ENCODE peak calls at places on chromosome 3, in five cellular contexts. M is fibroblast of lung; O is CD4-positive, CD25-positive, alpha-beta regulatory T cell; S is astrocyte; V is AG04450. E is an unnamed sample.
A peak's percentile ranks its signal among the peaks of the same experiment; 100 is the strongest.

GRCh38 chr3:2727566-2728318 is 382.4 kb downstream of the IL5RA start:
- DNase-seq in V (no peak), O (no peak), M (no peak), S (no peak), E (no peak)

GRCh38 chr3:32643354-32643753 is 41.6 kb upstream of the CNOT10 start:
- DNase-seq in O (no peak), S (no peak), M (no peak), V (no peak), E (no peak)

GRCh38 chr3:126406389-126407296 is 11.9 kb downstream of the CFAP100 start:
- DNase-seq in S (no peak), V (no peak), M (no peak), O (no peak), E (no peak)

GRCh38 chr3:195903950-195904290 is 4.4 kb downstream of the TNK2 start:
- DNase-seq in O (no peak), V (no peak), M (no peak), S (no peak), E (no peak)

GRCh38 chr3:126873416-126873815 is 109.5 kb upstream of the PLXNA1 start:
- DNase-seq in S (no peak), V (no peak), O (no peak), M (no peak), E (no peak)

GRCh38 chr3:117184574-117184973 is 475.0 kb downstream of the TUSC7 start:
- DNase-seq in O (no peak), S (peak; percentile 76), M (peak; percentile 82), V (no peak), E (no peak)

GRCh38 chr3:99901200-99901926 is 83.7 kb downstream of the CMSS1 start:
- DNase-seq in V (peak; percentile 55), M (peak; percentile 87), S (peak; percentile 85), O (no peak), E (no peak)

GRCh38 chr3:40546811-40547210 is 22.1 kb downstream of the ZNF621 start:
- DNase-seq in M (peak; percentile 70), O (no peak), S (peak; percentile 57), V (peak; percentile 15), E (no peak)

GRCh38 chr3:178975320-178975719 is 96.3 kb downstream of the ZMAT3 start:
- DNase-seq in M (no peak), V (no peak), O (no peak), S (no peak), E (no peak)

GRCh38 chr3:14962762-14963161 is 15.4 kb downstream of the NR2C2 start:
- DNase-seq in V (no peak), M (peak; percentile 74), O (no peak), S (peak; percentile 63), E (no peak)

GRCh38 chr3:8625991-8626390 is 18.6 kb downstream of the SSUH2 start:
- DNase-seq in M (peak; percentile 67), V (no peak), O (no peak), S (peak; percentile 60), E (no peak)

GRCh38 chr3:112365035-112365434 is 32.1 kb downstream of the CD200 start:
- DNase-seq in S (no peak), V (no peak), O (no peak), M (peak; percentile 23), E (no peak)

GRCh38 chr3:1600206-1600605 is 498.5 kb upstream of the CNTN4 start:
- DNase-seq in M (no peak), V (no peak), O (no peak), S (no peak), E (no peak)

GRCh38 chr3:185308126-185308754 is 54.4 kb upstream of the EHHADH start:
- DNase-seq in O (peak; percentile 7), V (peak; percentile 18), M (peak; percentile 30), S (peak; percentile 12), E (no peak)

GRCh38 chr3:177262396-177262795 is 65.1 kb upstream of the TBL1XR1 start:
- DNase-seq in V (no peak), M (peak; percentile 77), S (peak; percentile 72), O (no peak), E (no peak)

GRCh38 chr3:76369170-76369569 is 583.8 kb upstream of the ZNF717 start:
- DNase-seq in M (peak; percentile 25), V (no peak), S (peak; percentile 6), O (no peak), E (no peak)

DNA sequence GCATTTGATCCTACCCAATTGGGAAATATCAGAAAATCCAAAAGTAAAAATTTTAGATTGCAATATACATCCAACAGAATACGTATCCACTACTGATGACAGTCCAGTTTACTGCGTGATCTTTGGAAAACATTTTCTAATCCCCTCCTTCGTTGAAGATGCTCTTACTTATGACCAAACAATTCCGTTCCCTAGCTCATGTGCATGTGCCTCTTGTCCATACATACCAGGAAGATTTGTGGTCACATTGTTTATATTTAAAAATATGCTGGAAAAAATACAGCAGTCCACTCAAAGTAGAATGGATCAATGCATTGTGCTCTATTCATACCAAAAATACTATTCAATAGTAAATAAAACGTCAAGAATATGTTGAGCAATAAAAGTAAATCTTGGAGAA is 135.3 kb downstream of the CHL1 start:
- DNase-seq in O (no peak), S (peak; percentile 26), V (peak; percentile 55), M (peak; percentile 34), E (no peak)
- H3K9me3 ChIP-seq in O (peaks cover 3% of the 10 kb centered on the region), S (no peaks in the 10 kb centered on the region), V (no peaks in the 10 kb centered on the region), M (no peaks in the 10 kb centered on the region), E (no peaks in the 10 kb centered on the region)

GRCh38 chr3:58419782-58420512 is 13.7 kb downstream of the PDHB start:
- DNase-seq in S (no peak), M (no peak), V (no peak), O (no peak), E (no peak)

GRCh38 chr3:58417075-58417474 is 16.6 kb downstream of the PDHB start:
- DNase-seq in S (no peak), M (no peak), V (no peak), O (no peak), E (no peak)

GRCh38 chr3:58421004-58421403 is 12.6 kb downstream of the PDHB start:
- DNase-seq in O (no peak), S (no peak), V (no peak), M (no peak), E (no peak)

GRCh38 chr3:58416191-58416590 is 17.4 kb downstream of the PDHB start:
- DNase-seq in S (no peak), M (no peak), V (no peak), O (no peak), E (no peak)

DNA sequence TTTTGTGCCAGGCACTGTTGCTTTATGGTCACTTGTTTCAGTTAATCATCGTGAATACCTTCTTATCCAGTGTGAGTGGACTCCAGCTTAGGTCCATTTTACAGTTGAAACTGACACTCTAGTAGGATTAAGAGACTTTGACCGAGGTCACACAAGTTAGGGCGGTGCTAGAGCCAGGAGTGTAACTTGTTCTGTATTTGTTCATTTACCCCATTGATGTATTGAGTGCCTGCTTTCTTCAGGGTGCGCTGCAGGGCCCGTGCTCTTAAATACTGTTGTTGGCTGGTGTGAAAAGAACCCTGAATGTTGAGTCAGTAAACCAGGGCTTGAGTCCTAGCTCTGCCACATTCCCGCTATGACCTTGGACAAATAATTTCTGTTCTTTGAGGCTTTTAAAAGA is 15.4 kb downstream of the PDHB start:
- DNase-seq in S (no peak), M (no peak), O (no peak), V (no peak), E (no peak)
- H3K9me3 ChIP-seq in S (no peaks in the 10 kb centered on the region), M (no peaks in the 10 kb centered on the region), O (no peaks in the 10 kb centered on the region), V (no peaks in the 10 kb centered on the region), E (no peaks in the 10 kb centered on the region)

DNA sequence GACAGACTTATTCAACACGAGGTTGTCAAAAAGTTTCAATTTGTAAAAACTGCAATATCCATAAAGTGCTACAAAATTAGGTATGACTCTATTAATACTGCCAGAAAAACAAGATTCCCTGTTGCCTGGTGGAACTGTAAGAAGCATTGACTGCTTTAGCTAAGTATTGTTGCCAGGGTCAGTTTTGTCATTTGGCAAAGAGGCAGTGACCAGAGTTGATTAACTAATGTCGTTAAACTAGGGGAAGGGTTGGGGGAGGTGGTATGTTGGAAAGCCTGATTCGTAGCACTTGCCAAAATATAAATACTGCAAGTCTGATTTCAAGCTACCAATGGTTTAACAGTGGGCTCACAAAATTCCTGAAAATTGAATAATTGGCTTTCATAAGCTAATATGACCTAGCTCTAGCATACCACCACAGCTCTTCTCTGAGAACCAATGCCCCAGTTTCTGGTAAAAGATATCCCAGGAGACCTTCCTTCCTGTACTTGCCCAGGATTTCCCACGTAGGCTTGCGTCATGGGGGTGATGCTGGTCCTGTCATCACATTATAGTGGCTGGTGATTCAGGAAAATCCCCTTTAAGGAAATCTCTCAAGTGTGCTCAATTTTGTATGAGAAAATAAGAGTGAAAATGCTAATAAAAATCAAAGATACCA is 266.4 kb upstream of the TBC1D5 start:
- DNase-seq in M (no peak), O (no peak), S (no peak), V (no peak), E (no peak)
- H3K9me3 ChIP-seq in M (no peaks in the 10 kb centered on the region), O (no peaks in the 10 kb centered on the region), S (no peaks in the 10 kb centered on the region), V (no peaks in the 10 kb centered on the region), E (no peaks in the 10 kb centered on the region)

DNA sequence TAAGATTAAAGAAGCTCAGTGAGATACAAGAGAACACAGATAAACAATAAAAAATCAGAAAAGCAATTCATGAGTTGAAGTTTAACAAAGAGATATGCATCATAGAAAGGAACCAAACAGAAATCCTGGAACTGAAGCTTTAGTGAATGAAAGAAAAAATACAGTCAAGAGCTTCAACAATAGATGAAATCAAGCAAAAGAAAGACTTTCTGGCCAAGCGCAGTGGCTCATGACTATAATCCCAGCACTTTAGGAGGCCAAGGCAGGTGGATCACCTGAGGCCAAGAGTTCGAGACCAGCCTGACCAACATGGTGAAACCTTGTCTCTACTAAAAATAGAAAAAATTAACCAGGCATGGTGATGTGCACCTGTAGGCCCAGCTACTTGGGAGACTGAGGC is 301.6 kb upstream of the MANF start:
- DNase-seq in O (no peak), M (no peak), V (no peak), S (no peak), E (no peak)
- H3K9me3 ChIP-seq in O (peaks cover 25% of the 10 kb centered on the region), M (no peaks in the 10 kb centered on the region), V (no peaks in the 10 kb centered on the region), S (peaks cover 4% of the 10 kb centered on the region), E (no peaks in the 10 kb centered on the region)

GRCh38 chr3:7543294-7543693 is 682.4 kb downstream of the GRM7 start:
- DNase-seq in V (no peak), O (no peak), S (peak; percentile 6), M (peak; percentile 19), E (no peak)
- H3K9me3 ChIP-seq in V (peaks cover 18% of the 10 kb centered on the region), O (no peaks in the 10 kb centered on the region), S (no peaks in the 10 kb centered on the region), M (no peaks in the 10 kb centered on the region), E (no peaks in the 10 kb centered on the region)

DNA sequence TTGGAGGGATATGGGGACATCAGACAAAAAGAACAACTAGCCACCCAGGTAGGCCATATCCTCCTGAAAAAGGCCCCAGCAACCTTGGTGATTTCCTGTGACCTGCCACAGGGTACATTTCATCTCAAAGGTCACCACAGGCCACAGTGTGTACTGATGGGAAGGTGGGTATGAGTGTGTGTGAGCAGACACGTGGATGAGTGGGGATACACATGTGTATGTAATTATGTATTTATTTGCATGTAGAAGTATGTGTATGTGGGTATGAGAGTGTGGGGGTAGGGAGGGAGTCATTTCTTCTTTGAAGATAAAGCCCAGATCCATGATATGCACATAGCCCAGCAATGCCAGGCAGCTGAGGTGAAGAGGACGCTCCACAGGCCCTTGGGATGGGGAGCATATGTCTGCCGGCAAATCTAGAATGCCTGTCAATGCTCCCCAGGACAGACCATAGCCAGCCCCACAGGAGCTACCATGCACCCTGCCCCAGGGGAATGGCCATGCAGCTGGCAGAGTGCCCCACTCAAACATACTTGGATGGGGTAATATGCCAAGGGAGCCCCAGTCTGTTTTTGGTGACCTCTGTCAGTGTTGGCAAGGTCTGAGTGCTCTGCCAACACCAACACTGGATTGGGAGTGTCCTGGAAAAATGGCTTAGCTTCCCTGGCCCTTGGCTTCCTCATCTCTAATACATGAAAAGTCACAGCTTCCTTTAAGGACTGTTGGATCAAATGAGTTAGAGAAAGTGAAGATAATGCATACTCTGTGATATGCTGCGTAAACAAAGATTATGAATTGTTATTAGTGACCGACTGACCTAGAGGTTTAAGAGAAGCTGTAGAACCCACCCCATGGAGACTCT is 42.4 kb downstream of the RAB6B start:
- DNase-seq in S (no peak), O (no peak), M (no peak), V (no peak), E (no peak)
- H3K9me3 ChIP-seq in S (no peaks in the 10 kb centered on the region), O (no peaks in the 10 kb centered on the region), M (no peaks in the 10 kb centered on the region), V (no peaks in the 10 kb centered on the region), E (no peaks in the 10 kb centered on the region)